ENCODE peak calls at places on chromosomes 3 and 15, in seven cellular contexts. K is stimulated activated CD8-positive, alpha-beta memory T cell treated with anti-CD3 and anti-CD28 coated beads, Interleukin-4, amount 100 ng/mL, for 1 hour; Z is HAP-1; C is omental fat pad; R is stomach; M is activated naive CD4-positive, alpha-beta T cell treated with anti-CD3 and anti-CD28 coated beads, Interleukin-2, amount 10 ng/mL, durations not matched to agents 7 days and 5 days; F is AG04449. W is an unnamed sample.

GRCh38 chr3:30614373-30614772 is 8.0 kb downstream of the TGFBR2 start:
- DNase-seq in K (no peak), Z (no peak), C (no peak), R (no peak), M (no peak), F (no peak), W (no peak)

GRCh38 chr3:42092006-42092405 is 849 bp downstream of the TRAK1 start:
- DNase-seq in K (no peak), Z (no peak), C (no peak), R (no peak), M (no peak), F (no peak), W (no peak)

GRCh38 chr3:181711325-181712135 is at the start of gene SOX2:
- DNase-seq in K (no peak), Z (peak; percentile 95), C (no peak), R (peak; percentile 92), M (peak; percentile 41), F (no peak), W (no peak)

GRCh38 chr15:48800811-48801460 is 9.9 kb downstream of the CEP152 start:
- DNase-seq in K (no peak), Z (no peak), C (no peak), R (no peak), M (no peak), F (no peak), W (no peak)

GRCh38 chr3:59364471-59364870 is 314.6 kb upstream of the CFAP20DC start:
- DNase-seq in K (no peak), Z (no peak), C (no peak), R (no peak), M (no peak), F (peak; percentile 19), W (no peak)

GRCh38 chr3:127304121-127304744 is 16.4 kb upstream of the PRR20G start:
- DNase-seq in K (no peak), Z (peak; percentile 65), C (no peak), R (peak; percentile 97), M (no peak), F (no peak), W (peak; percentile 78)

GRCh38 chr3:141305436-141305835 is 62.9 kb upstream of the ZBTB38 start:
- DNase-seq in K (no peak), Z (no peak), C (no peak), R (no peak), M (no peak), F (no peak), W (no peak)

GRCh38 chr3:103410231-103410630 is 975.4 kb downstream of the ZPLD1 start:
- DNase-seq in K (no peak), Z (peak; percentile 9), C (no peak), R (no peak), M (no peak), F (no peak), W (no peak)

GRCh38 chr3:185424435-185424834 is 61.5 kb downstream of the MAP3K13 start:
- DNase-seq in K (no peak), Z (no peak), C (no peak), R (no peak), M (no peak), F (no peak), W (no peak)

GRCh38 chr3:138389841-138390581 is 41.6 kb downstream of the MRAS start:
- DNase-seq in K (no peak), Z (no peak), C (no peak), R (no peak), M (no peak), F (peak; percentile 81), W (no peak)

GRCh38 chr3:26100176-26100575 is 310.3 kb downstream of the OXSM start:
- DNase-seq in K (no peak), Z (no peak), C (no peak), R (no peak), M (no peak), F (no peak), W (no peak)

GRCh38 chr15:95458736-95459135 is 871.8 kb upstream of the NR2F2 start:
- DNase-seq in K (no peak), Z (no peak), C (no peak), R (no peak), M (no peak), F (no peak), W (no peak)

GRCh38 chr15:45790325-45790943 is 155.6 kb downstream of the SQOR start:
- DNase-seq in K (no peak), Z (peak; percentile 48), C (no peak), R (peak; percentile 35), M (peak; percentile 31), F (no peak), W (no peak)

GRCh38 chr15:40379853-40380252 is 2.7 kb upstream of the KNSTRN start:
- DNase-seq in K (no peak), Z (no peak), C (peak; percentile 65), R (peak; percentile 62), M (no peak), F (peak; percentile 84), W (peak; percentile 72)

GRCh38 chr3:52253314-52254260 is 8.0 kb downstream of the PPM1M start:
- DNase-seq in K (no peak), Z (no peak), C (no peak), R (peak; percentile 48), M (peak; percentile 91), F (no peak), W (peak; percentile 56)

GRCh38 chr3:66756468-66757036 is 241.6 kb upstream of the KBTBD8 start:
- DNase-seq in K (no peak), Z (no peak), C (no peak), R (no peak), M (no peak), F (no peak), W (no peak)

GRCh38 chr3:53800507-53800906 is 45.7 kb downstream of the CHDH start:
- DNase-seq in K (no peak), Z (no peak), C (no peak), R (no peak), M (no peak), F (no peak), W (no peak)

GRCh38 chr15:41714291-41714690 is 54.1 kb downstream of the MGA start:
- DNase-seq in K (no peak), Z (no peak), C (no peak), R (no peak), M (no peak), F (no peak), W (no peak)

GRCh38 chr3:161064413-161064812 is 40.7 kb downstream of the B3GALNT1 start:
- DNase-seq in K (no peak), Z (no peak), C (no peak), R (no peak), M (no peak), F (no peak), W (no peak)

GRCh38 chr3:17632401-17633100 is 109.9 kb downstream of the TBC1D5 start:
- DNase-seq in K (no peak), Z (no peak), C (no peak), R (no peak), M (no peak), F (no peak), W (no peak)

GRCh38 chr3:51932471-51933370 is 9.0 kb downstream of the RRP9 start:
- DNase-seq in K (no peak), Z (no peak), C (no peak), R (no peak), M (no peak), F (no peak), W (peak; percentile 35)

GRCh38 chr3:31448035-31448881 is 84.5 kb upstream of the STT3B start:
- DNase-seq in K (no peak), Z (peak; percentile 34), C (no peak), R (peak; percentile 50), M (peak; percentile 43), F (no peak), W (no peak)

GRCh38 chr3:194447161-194447560 is 39.6 kb downstream of the ATP13A3 start:
- DNase-seq in K (no peak), Z (no peak), C (no peak), R (peak; percentile 49), M (no peak), F (no peak), W (no peak)

GRCh38 chr15:64000183-64000710 is 46.0 kb downstream of the DAPK2 start:
- DNase-seq in K (no peak), Z (no peak), C (no peak), R (no peak), M (no peak), F (no peak), W (no peak)

GRCh38 chr15:44243829-44244228 is 44.7 kb upstream of the GOLM2 start:
- DNase-seq in K (no peak), Z (no peak), C (no peak), R (no peak), M (no peak), F (no peak), W (no peak)

GRCh38 chr15:92079047-92079446 is 225.5 kb downstream of the SLCO3A1 start:
- DNase-seq in K (no peak), Z (peak; percentile 66), C (no peak), R (no peak), M (peak; percentile 48), F (no peak), W (no peak)

GRCh38 chr15:55633731-55634130 is 45.6 kb upstream of the PYGO1 start:
- DNase-seq in K (no peak), Z (no peak), C (no peak), R (no peak), M (no peak), F (no peak), W (no peak)

GRCh38 chr3:183371672-183371968 is 56.8 kb downstream of the MCF2L2 start:
- DNase-seq in K (no peak), Z (no peak), C (no peak), R (no peak), M (no peak), F (no peak), W (no peak)

GRCh38 chr15:75043509-75044257 is 20.3 kb downstream of the PPCDC start:
- DNase-seq in K (no peak), Z (no peak), C (peak; percentile 83), R (peak; percentile 82), M (no peak), F (peak; percentile 78), W (peak; percentile 91)